ENCODE peak calls at places on chromosomes 16 and 17, in ten cellular contexts. One of them, this sample, is unnamed.
A peak's percentile ranks its signal among the peaks of the same experiment; 100 is the strongest.

GRCh38 chr16:85602831-85603755 is 10.0 kb upstream of the GSE1 start:
- DNase-seq in psoas muscle: no peak
- DNase-seq in fibroblast of the aortic adventitia: no peak
- DNase-seq in B cell: no peak
- DNase-seq in stimulated activated CD4-positive, alpha-beta T cell treated with anti-CD3 and anti-CD28 coated beads, TNF-alpha, amount 100 ng/mL, for 4 hours: no peak
- DNase-seq in GM12865: peak; percentile 58
- DNase-seq in posterior vena cava: no peak
- DNase-seq in myocyte: peak; percentile 53
- DNase-seq in GM13976: peak; percentile 69
- DNase-seq in AG04450: no peak
- DNase-seq in this sample: peak; percentile 79

GRCh38 chr16:56111100-56111499 is 80.2 kb upstream of the GNAO1 start:
- DNase-seq in psoas muscle: no peak
- DNase-seq in fibroblast of the aortic adventitia: no peak
- DNase-seq in B cell: no peak
- DNase-seq in stimulated activated CD4-positive, alpha-beta T cell treated with anti-CD3 and anti-CD28 coated beads, TNF-alpha, amount 100 ng/mL, for 4 hours: no peak
- DNase-seq in GM12865: no peak
- DNase-seq in posterior vena cava: no peak
- DNase-seq in myocyte: no peak
- DNase-seq in GM13976: no peak
- DNase-seq in AG04450: no peak
- DNase-seq in this sample: no peak

GRCh38 chr17:77144227-77144626 is 3.5 kb downstream of the SEC14L1 start:
- DNase-seq in psoas muscle: no peak
- DNase-seq in fibroblast of the aortic adventitia: no peak
- DNase-seq in B cell: no peak
- DNase-seq in stimulated activated CD4-positive, alpha-beta T cell treated with anti-CD3 and anti-CD28 coated beads, TNF-alpha, amount 100 ng/mL, for 4 hours: no peak
- DNase-seq in GM12865: peak; percentile 67
- DNase-seq in posterior vena cava: no peak
- DNase-seq in myocyte: no peak
- DNase-seq in GM13976: no peak
- DNase-seq in AG04450: no peak
- DNase-seq in this sample: peak; percentile 46

GRCh38 chr17:78340183-78340955 is 19.5 kb downstream of the SOCS3 start:
- DNase-seq in psoas muscle: no peak
- DNase-seq in fibroblast of the aortic adventitia: no peak
- DNase-seq in B cell: no peak
- DNase-seq in stimulated activated CD4-positive, alpha-beta T cell treated with anti-CD3 and anti-CD28 coated beads, TNF-alpha, amount 100 ng/mL, for 4 hours: no peak
- DNase-seq in GM12865: no peak
- DNase-seq in posterior vena cava: no peak
- DNase-seq in myocyte: no peak
- DNase-seq in GM13976: no peak
- DNase-seq in AG04450: no peak
- DNase-seq in this sample: no peak

GRCh38 chr17:80095038-80095843 is 6.1 kb upstream of the GAA start:
- DNase-seq in psoas muscle: no peak
- DNase-seq in fibroblast of the aortic adventitia: no peak
- DNase-seq in B cell: no peak
- DNase-seq in stimulated activated CD4-positive, alpha-beta T cell treated with anti-CD3 and anti-CD28 coated beads, TNF-alpha, amount 100 ng/mL, for 4 hours: no peak
- DNase-seq in GM12865: no peak
- DNase-seq in posterior vena cava: peak; percentile 80
- DNase-seq in myocyte: no peak
- DNase-seq in GM13976: no peak
- DNase-seq in AG04450: no peak
- DNase-seq in this sample: no peak

GRCh38 chr16:47732806-47733150 is 271.6 kb downstream of the PHKB start:
- DNase-seq in psoas muscle: no peak
- DNase-seq in fibroblast of the aortic adventitia: peak; percentile 91
- DNase-seq in B cell: no peak
- DNase-seq in stimulated activated CD4-positive, alpha-beta T cell treated with anti-CD3 and anti-CD28 coated beads, TNF-alpha, amount 100 ng/mL, for 4 hours: no peak
- DNase-seq in GM12865: no peak
- DNase-seq in posterior vena cava: no peak
- DNase-seq in myocyte: peak; percentile 22
- DNase-seq in GM13976: no peak
- DNase-seq in AG04450: peak; percentile 94
- DNase-seq in this sample: no peak

GRCh38 chr16:72198021-72198420 is 26.1 kb upstream of the PMFBP1 start:
- DNase-seq in psoas muscle: no peak
- DNase-seq in fibroblast of the aortic adventitia: peak; percentile 82
- DNase-seq in B cell: no peak
- DNase-seq in stimulated activated CD4-positive, alpha-beta T cell treated with anti-CD3 and anti-CD28 coated beads, TNF-alpha, amount 100 ng/mL, for 4 hours: no peak
- DNase-seq in GM12865: no peak
- DNase-seq in posterior vena cava: no peak
- DNase-seq in myocyte: peak; percentile 54
- DNase-seq in GM13976: no peak
- DNase-seq in AG04450: peak; percentile 65
- DNase-seq in this sample: no peak

GRCh38 chr16:68574479-68574878 is 35.4 kb downstream of the ZFP90 start:
- DNase-seq in psoas muscle: no peak
- DNase-seq in fibroblast of the aortic adventitia: no peak
- DNase-seq in B cell: no peak
- DNase-seq in stimulated activated CD4-positive, alpha-beta T cell treated with anti-CD3 and anti-CD28 coated beads, TNF-alpha, amount 100 ng/mL, for 4 hours: no peak
- DNase-seq in GM12865: no peak
- DNase-seq in posterior vena cava: no peak
- DNase-seq in myocyte: no peak
- DNase-seq in GM13976: no peak
- DNase-seq in AG04450: no peak
- DNase-seq in this sample: no peak

GRCh38 chr17:32298721-32299578 is 33.3 kb downstream of the RHBDL3 start:
- DNase-seq in psoas muscle: no peak
- DNase-seq in fibroblast of the aortic adventitia: no peak
- DNase-seq in B cell: no peak
- DNase-seq in stimulated activated CD4-positive, alpha-beta T cell treated with anti-CD3 and anti-CD28 coated beads, TNF-alpha, amount 100 ng/mL, for 4 hours: no peak
- DNase-seq in GM12865: no peak
- DNase-seq in posterior vena cava: no peak
- DNase-seq in myocyte: peak; percentile 33
- DNase-seq in GM13976: no peak
- DNase-seq in AG04450: no peak
- DNase-seq in this sample: no peak

GRCh38 chr16:67101301-67101675 is 8.5 kb upstream of the PHAF1 start:
- DNase-seq in psoas muscle: no peak
- DNase-seq in fibroblast of the aortic adventitia: no peak
- DNase-seq in B cell: no peak
- DNase-seq in stimulated activated CD4-positive, alpha-beta T cell treated with anti-CD3 and anti-CD28 coated beads, TNF-alpha, amount 100 ng/mL, for 4 hours: no peak
- DNase-seq in GM12865: no peak
- DNase-seq in posterior vena cava: no peak
- DNase-seq in myocyte: no peak
- DNase-seq in GM13976: no peak
- DNase-seq in AG04450: no peak
- DNase-seq in this sample: no peak

GRCh38 chr16:72961863-72962262 is 86.1 kb downstream of the ZFHX3 start:
- DNase-seq in psoas muscle: no peak
- DNase-seq in fibroblast of the aortic adventitia: no peak
- DNase-seq in B cell: no peak
- DNase-seq in stimulated activated CD4-positive, alpha-beta T cell treated with anti-CD3 and anti-CD28 coated beads, TNF-alpha, amount 100 ng/mL, for 4 hours: no peak
- DNase-seq in GM12865: no peak
- DNase-seq in posterior vena cava: no peak
- DNase-seq in myocyte: no peak
- DNase-seq in GM13976: no peak
- DNase-seq in AG04450: no peak
- DNase-seq in this sample: no peak

GRCh38 chr17:76867578-76868175 is 527 bp upstream of the MGAT5B start:
- DNase-seq in psoas muscle: no peak
- DNase-seq in fibroblast of the aortic adventitia: peak; percentile 43
- DNase-seq in B cell: no peak
- DNase-seq in stimulated activated CD4-positive, alpha-beta T cell treated with anti-CD3 and anti-CD28 coated beads, TNF-alpha, amount 100 ng/mL, for 4 hours: no peak
- DNase-seq in GM12865: no peak
- DNase-seq in posterior vena cava: no peak
- DNase-seq in myocyte: no peak
- DNase-seq in GM13976: no peak
- DNase-seq in AG04450: no peak
- DNase-seq in this sample: no peak

GRCh38 chr17:21549107-21549687 is 143.1 kb upstream of the KCNJ18 start:
- DNase-seq in psoas muscle: no peak
- DNase-seq in fibroblast of the aortic adventitia: peak; percentile 66
- DNase-seq in B cell: no peak
- DNase-seq in stimulated activated CD4-positive, alpha-beta T cell treated with anti-CD3 and anti-CD28 coated beads, TNF-alpha, amount 100 ng/mL, for 4 hours: no peak
- DNase-seq in GM12865: no peak
- DNase-seq in posterior vena cava: no peak
- DNase-seq in myocyte: peak; percentile 46
- DNase-seq in GM13976: no peak
- DNase-seq in AG04450: no peak
- DNase-seq in this sample: no peak

GRCh38 chr16:49617016-49617569 is 238.8 kb downstream of the ZNF423 start:
- DNase-seq in psoas muscle: no peak
- DNase-seq in fibroblast of the aortic adventitia: no peak
- DNase-seq in B cell: no peak
- DNase-seq in stimulated activated CD4-positive, alpha-beta T cell treated with anti-CD3 and anti-CD28 coated beads, TNF-alpha, amount 100 ng/mL, for 4 hours: no peak
- DNase-seq in GM12865: no peak
- DNase-seq in posterior vena cava: no peak
- DNase-seq in myocyte: no peak
- DNase-seq in GM13976: no peak
- DNase-seq in AG04450: no peak
- DNase-seq in this sample: no peak

GRCh38 chr16:57707331-57707730 is 12.7 kb downstream of the DRC7 start:
- DNase-seq in psoas muscle: no peak
- DNase-seq in fibroblast of the aortic adventitia: no peak
- DNase-seq in B cell: no peak
- DNase-seq in stimulated activated CD4-positive, alpha-beta T cell treated with anti-CD3 and anti-CD28 coated beads, TNF-alpha, amount 100 ng/mL, for 4 hours: no peak
- DNase-seq in GM12865: no peak
- DNase-seq in posterior vena cava: peak; percentile 59
- DNase-seq in myocyte: no peak
- DNase-seq in GM13976: no peak
- DNase-seq in AG04450: no peak
- DNase-seq in this sample: no peak

GRCh38 chr16:88936913-88937666 is 39.9 kb downstream of the CBFA2T3 start:
- DNase-seq in psoas muscle: peak; percentile 11
- DNase-seq in fibroblast of the aortic adventitia: no peak
- DNase-seq in B cell: peak; percentile 49
- DNase-seq in stimulated activated CD4-positive, alpha-beta T cell treated with anti-CD3 and anti-CD28 coated beads, TNF-alpha, amount 100 ng/mL, for 4 hours: no peak
- DNase-seq in GM12865: no peak
- DNase-seq in posterior vena cava: no peak
- DNase-seq in myocyte: no peak
- DNase-seq in GM13976: no peak
- DNase-seq in AG04450: no peak
- DNase-seq in this sample: no peak

GRCh38 chr17:64492481-64493109 is 4.3 kb downstream of the POLG2 start:
- DNase-seq in psoas muscle: no peak
- DNase-seq in fibroblast of the aortic adventitia: no peak
- DNase-seq in B cell: no peak
- DNase-seq in stimulated activated CD4-positive, alpha-beta T cell treated with anti-CD3 and anti-CD28 coated beads, TNF-alpha, amount 100 ng/mL, for 4 hours: no peak
- DNase-seq in GM12865: peak; percentile 45
- DNase-seq in posterior vena cava: no peak
- DNase-seq in myocyte: no peak
- DNase-seq in GM13976: no peak
- DNase-seq in AG04450: no peak
- DNase-seq in this sample: peak; percentile 80

GRCh38 chr17:38918129-38918913 is 7.1 kb upstream of the LASP1NB start:
- DNase-seq in psoas muscle: no peak
- DNase-seq in fibroblast of the aortic adventitia: no peak
- DNase-seq in B cell: no peak
- DNase-seq in stimulated activated CD4-positive, alpha-beta T cell treated with anti-CD3 and anti-CD28 coated beads, TNF-alpha, amount 100 ng/mL, for 4 hours: no peak
- DNase-seq in GM12865: no peak
- DNase-seq in posterior vena cava: no peak
- DNase-seq in myocyte: peak; percentile 43
- DNase-seq in GM13976: no peak
- DNase-seq in AG04450: no peak
- DNase-seq in this sample: no peak

GRCh38 chr17:2190014-2190413 is 113.6 kb downstream of the SMG6 start:
- DNase-seq in psoas muscle: no peak
- DNase-seq in fibroblast of the aortic adventitia: peak; percentile 72
- DNase-seq in B cell: no peak
- DNase-seq in stimulated activated CD4-positive, alpha-beta T cell treated with anti-CD3 and anti-CD28 coated beads, TNF-alpha, amount 100 ng/mL, for 4 hours: no peak
- DNase-seq in GM12865: no peak
- DNase-seq in posterior vena cava: no peak
- DNase-seq in myocyte: no peak
- DNase-seq in GM13976: no peak
- DNase-seq in AG04450: no peak
- DNase-seq in this sample: no peak

GRCh38 chr17:42853597-42853967 is 2.6 kb downstream of the AOC3 start:
- DNase-seq in psoas muscle: no peak
- DNase-seq in fibroblast of the aortic adventitia: no peak
- DNase-seq in B cell: no peak
- DNase-seq in stimulated activated CD4-positive, alpha-beta T cell treated with anti-CD3 and anti-CD28 coated beads, TNF-alpha, amount 100 ng/mL, for 4 hours: no peak
- DNase-seq in GM12865: no peak
- DNase-seq in posterior vena cava: peak; percentile 28
- DNase-seq in myocyte: no peak
- DNase-seq in GM13976: no peak
- DNase-seq in AG04450: no peak
- DNase-seq in this sample: peak; percentile 24

GRCh38 chr16:63921737-63922136 is 1200.1 kb downstream of the CDH11 start:
- DNase-seq in psoas muscle: no peak
- DNase-seq in fibroblast of the aortic adventitia: no peak
- DNase-seq in B cell: no peak
- DNase-seq in stimulated activated CD4-positive, alpha-beta T cell treated with anti-CD3 and anti-CD28 coated beads, TNF-alpha, amount 100 ng/mL, for 4 hours: no peak
- DNase-seq in GM12865: no peak
- DNase-seq in posterior vena cava: no peak
- DNase-seq in myocyte: no peak
- DNase-seq in GM13976: no peak
- DNase-seq in AG04450: no peak
- DNase-seq in this sample: no peak

GRCh38 chr16:6615661-6616060 is 717.0 kb upstream of the RBFOX1 start:
- DNase-seq in psoas muscle: no peak
- DNase-seq in fibroblast of the aortic adventitia: no peak
- DNase-seq in B cell: no peak
- DNase-seq in stimulated activated CD4-positive, alpha-beta T cell treated with anti-CD3 and anti-CD28 coated beads, TNF-alpha, amount 100 ng/mL, for 4 hours: no peak
- DNase-seq in GM12865: no peak
- DNase-seq in posterior vena cava: no peak
- DNase-seq in myocyte: no peak
- DNase-seq in GM13976: no peak
- DNase-seq in AG04450: no peak
- DNase-seq in this sample: no peak

GRCh38 chr16:10923650-10924214 is 18.5 kb downstream of the DEXI start:
- DNase-seq in psoas muscle: peak; percentile 87
- DNase-seq in fibroblast of the aortic adventitia: no peak
- DNase-seq in B cell: no peak
- DNase-seq in stimulated activated CD4-positive, alpha-beta T cell treated with anti-CD3 and anti-CD28 coated beads, TNF-alpha, amount 100 ng/mL, for 4 hours: no peak
- DNase-seq in GM12865: no peak
- DNase-seq in posterior vena cava: peak; percentile 85
- DNase-seq in myocyte: peak; percentile 89
- DNase-seq in GM13976: no peak
- DNase-seq in AG04450: no peak
- DNase-seq in this sample: no peak

GRCh38 chr17:47694018-47694817 is at the start of gene TBKBP1:
- DNase-seq in psoas muscle: peak; percentile 59
- DNase-seq in fibroblast of the aortic adventitia: peak; percentile 45
- DNase-seq in B cell: peak; percentile 86
- DNase-seq in stimulated activated CD4-positive, alpha-beta T cell treated with anti-CD3 and anti-CD28 coated beads, TNF-alpha, amount 100 ng/mL, for 4 hours: peak; percentile 66
- DNase-seq in GM12865: no peak
- DNase-seq in posterior vena cava: no peak
- DNase-seq in myocyte: peak; percentile 65
- DNase-seq in GM13976: peak; percentile 67
- DNase-seq in AG04450: no peak
- DNase-seq in this sample: peak; percentile 78